ENCODE peak calls at places on chromosomes 3 and 15, in four cellular contexts. P is body of pancreas; M is cardiac muscle cell; N is effector memory CD4-positive, alpha-beta T cell. K is an unnamed sample. For H3K27me3, the result is how much of the 10 kb centered on the place peaks cover.

GRCh38 chr3:55296781-55297180 is 190.3 kb downstream of the WNT5A start:
- DNase-seq in N (no peak), M (no peak), P (no peak), K (no peak)

GRCh38 chr3:186277268-186277909 is 84.6 kb downstream of the DGKG start:
- DNase-seq in P (peak), M (peak), N (no peak), K (no peak)

GRCh38 chr15:40891810-40892448 is 2.3 kb upstream of the VPS18 start:
- DNase-seq in P (peak), N (no peak), M (peak), K (no peak)

GRCh38 chr3:123064914-123065313 is 1.9 kb upstream of the PDIA5 start:
- DNase-seq in M (no peak), P (no peak), N (no peak), K (no peak)

GRCh38 chr15:79595995-79596622 is 164.0 kb downstream of the MINAR1 start:
- DNase-seq in M (peak), P (peak), N (no peak), K (peak)

GRCh38 chr3:29026959-29027358 is 253.9 kb upstream of the RBMS3 start:
- DNase-seq in N (no peak), P (no peak), M (no peak), K (no peak)

GRCh38 chr3:137438561-137438960 is 325.6 kb upstream of the SOX14 start:
- DNase-seq in N (no peak), M (no peak), P (no peak), K (no peak)

GRCh38 chr15:48855501-48856440 is 22.2 kb upstream of the EID1 start:
- DNase-seq in M (peak), P (peak), N (no peak), K (no peak)

GRCh38 chr3:58117561-58118305 is 93.0 kb downstream of the DNASE1L3 start:
- DNase-seq in M (no peak), N (no peak), P (peak), K (no peak)

GRCh38 chr15:80925597-80926059 is 64.0 kb downstream of the MESD start:
- DNase-seq in N (no peak), P (no peak), M (no peak), K (no peak)

GRCh38 chr3:102233881-102234280 is 200.9 kb upstream of the ZPLD1 start:
- DNase-seq in P (no peak), N (no peak), M (no peak), K (no peak)

GRCh38 chr3:150232992-150233451 is 175.1 kb upstream of the TSC22D2 start:
- DNase-seq in P (peak), N (no peak), M (peak), K (no peak)

GRCh38 chr3:73493543-73494314 is 131.0 kb downstream of the PDZRN3 start:
- DNase-seq in N (no peak), M (no peak), P (no peak), K (no peak)

GRCh38 chr15:40793216-40793989 is 13.5 kb upstream of the ZFYVE19 start:
- DNase-seq in N (no peak), M (no peak), P (peak), K (no peak)

GRCh38 chr3:13667330-13667729 is 118.4 kb downstream of the FBLN2 start:
- DNase-seq in N (no peak), M (no peak), P (no peak), K (no peak)

GRCh38 chr3:46624976-46625490 is 12.7 kb downstream of the FAM240A start:
- DNase-seq in P (no peak), M (no peak), N (no peak), K (no peak)

GRCh38 chr3:134471521-134472193 is 14.1 kb downstream of the ANAPC13 start:
- DNase-seq in N (no peak), P (no peak), M (no peak), K (no peak)

GRCh38 chr15:74350295-74351275 is 16.9 kb downstream of the CYP11A1 start:
- DNase-seq in P (no peak), M (no peak), N (no peak), K (no peak)

GRCh38 chr3:128878556-128879124 is 780 bp upstream of the ACAD9 start:
- DNase-seq in N (no peak), M (peak), P (peak), K (no peak)

GRCh38 chr15:40878785-40879184 is 4.8 kb upstream of the RHOV start:
- DNase-seq in N (no peak), P (no peak), M (no peak), K (no peak)

GRCh38 chr3:155411500-155412223 is 118.2 kb upstream of the STRIT1 start:
- DNase-seq in P (no peak), N (no peak), M (no peak), K (no peak)

GRCh38 chr3:65596511-65597224 is 442.1 kb downstream of the MAGI1 start:
- DNase-seq in N (no peak), M (peak), P (no peak), K (no peak)

GRCh38 chr3:55701997-55702396 is 214.9 kb upstream of the WNT5A start:
- DNase-seq in M (no peak), P (no peak), N (no peak), K (no peak)

GRCh38 chr3:32850226-32850625 is 32.4 kb downstream of the TRIM71 start:
- DNase-seq in P (no peak), M (no peak), N (no peak), K (no peak)

GRCh38 chr3:196419386-196419785 is 12.8 kb downstream of the UBXN7 start:
- DNase-seq in M (no peak), N (no peak), P (no peak), K (no peak)

GRCh38 chr3:67986703-67987102 is 332.3 kb upstream of the SUCLG2 start:
- DNase-seq in P (no peak), N (no peak), M (no peak), K (no peak)

GRCh38 chr3:62954579-62954978 is 79.4 kb upstream of the CADPS start:
- DNase-seq in P (peak), M (no peak), N (no peak), K (no peak)

GRCh38 chr15:87267798-87268197 is 988.7 kb downstream of the NTRK3 start:
- DNase-seq in N (no peak), P (no peak), M (no peak), K (no peak)

GRCh38 chr3:70273492-70273891 is 38.9 kb downstream of the MDFIC2 start:
- DNase-seq in M (no peak), P (no peak), N (no peak), K (no peak)

GRCh38 chr15:55916666-55917409 is 76.6 kb downstream of the NEDD4 start:
- DNase-seq in P (no peak), N (no peak), M (peak), K (no peak)

GRCh38 chr15:84725001-84725491 is 9.1 kb upstream of the SEC11A start:
- DNase-seq in N (no peak), M (no peak), P (no peak), K (peak)

GRCh38 chr15:83206971-83207621 is 527 bp downstream of the HDGFL3 start:
- DNase-seq in N (no peak), P (peak), M (peak), K (peak)

GRCh38 chr3:55882006-55882405 is 394.9 kb upstream of the WNT5A start:
- DNase-seq in M (no peak), N (no peak), P (no peak), K (no peak)

GRCh38 chr3:31014317-31015040 is 120.0 kb upstream of the GADL1 start:
- DNase-seq in P (no peak), M (no peak), N (no peak), K (no peak)

GRCh38 chr15:55222588-55222987 is 25.8 kb upstream of the RSL24D1 start:
- DNase-seq in N (no peak), P (no peak), M (no peak), K (no peak)

GRCh38 chr3:127264794-127265514 is 22.9 kb downstream of the PRR20G start:
- DNase-seq in M (no peak), N (no peak), P (no peak), K (no peak)

GRCh38 chr3:115244350-115244749 is 97.3 kb upstream of the ZBTB20 start:
- DNase-seq in N (no peak), M (no peak), P (no peak), K (no peak)

GRCh38 chr3:115245899-115246298 is 98.8 kb upstream of the ZBTB20 start:
- DNase-seq in P (no peak), N (no peak), M (no peak), K (no peak)

GRCh38 chr3:115245437-115245836 is 98.3 kb upstream of the ZBTB20 start:
- DNase-seq in M (no peak), N (no peak), P (no peak), K (no peak)

GRCh38 chr3:115248274-115248673 is 101.2 kb upstream of the ZBTB20 start:
- DNase-seq in M (no peak), P (no peak), N (no peak), K (no peak)

DNA sequence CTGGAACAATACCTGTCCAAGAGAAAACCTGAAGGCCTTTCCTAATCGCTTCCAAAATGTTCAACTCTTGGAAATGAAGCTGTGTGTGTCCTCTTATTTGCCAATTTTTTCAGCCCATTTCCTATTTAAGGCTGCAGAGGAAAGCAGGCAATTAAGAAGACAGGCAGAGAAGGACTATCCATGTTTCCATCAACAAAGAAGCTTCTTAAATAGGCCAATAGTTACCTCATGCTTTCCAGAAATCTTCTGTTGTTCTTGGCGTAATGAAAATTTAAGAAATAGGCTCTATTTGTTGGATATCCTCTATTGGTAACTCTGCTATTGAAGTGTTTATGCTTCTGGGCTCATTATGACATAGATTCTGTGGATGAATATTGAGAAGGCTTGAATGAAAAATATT is 99.5 kb upstream of the ZBTB20 start:
- DNase-seq in P (no peak), M (no peak), N (no peak), K (no peak)
- H3K27ac ChIP-seq in P (no peak), M (no peak), N (no peak), K (no peak)

GRCh38 chr15:76345880-76346665 is 9.5 kb downstream of the ISL2 start:
- DNase-seq in M (peak), P (peak), N (no peak), K (peak)
- H3K27me3 ChIP-seq in M (half or more), P (half or more), N (half or more), K (half or more)

GRCh38 chr3:139935071-139935865 is at the start of gene CLSTN2:
- DNase-seq in M (peak), P (peak), N (no peak), K (peak)
- H3K4me3 ChIP-seq in M (peak), P (peak), N (no peak), K (peak)

GRCh38 chr15:99014803-99015676 is 7.4 kb upstream of the PGPEP1L start:
- DNase-seq in M (peak), N (no peak), P (peak), K (peak)
- H3K27ac ChIP-seq in M (no peak), N (no peak), P (peak), K (peak)

DNA sequence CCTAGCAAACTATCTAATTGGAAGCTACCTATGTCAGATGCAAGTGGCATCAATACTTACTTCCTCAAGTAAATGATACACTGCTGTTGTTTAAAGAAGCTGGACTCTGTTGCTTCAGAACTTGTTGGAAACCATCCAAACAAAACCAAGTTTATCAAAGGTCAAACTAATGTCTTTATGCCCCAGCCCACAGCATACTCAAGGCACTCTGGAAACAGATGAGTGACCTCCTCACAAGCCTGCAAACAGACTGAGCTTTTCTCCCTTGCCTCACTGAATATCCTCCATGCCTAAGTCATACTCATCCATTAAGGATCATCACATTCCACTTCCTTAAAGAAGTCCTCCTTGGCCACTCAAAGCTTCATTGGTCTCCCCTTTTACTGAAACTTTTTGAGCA is 107.3 kb upstream of the ACP3 start:
- DNase-seq in M (no peak), N (no peak), P (no peak), K (no peak)
- H3K27me3 ChIP-seq in M (under half), N (under half), P (under half), K (under half)

K was measured in lower lobe of right lung.